ENCODE peak calls at places on chromosomes 12 and 14, in five cellular contexts. O, B, Q, S and M are unnamed samples.
A peak's percentile ranks its signal among the peaks of the same experiment; 100 is the strongest.

GRCh38 chr14:33432407-33433023 is 493.8 kb downstream of the NPAS3 start:
- DNase-seq in O (no peak), B (peak; percentile 24), Q (peak; percentile 13), S (peak; percentile 69), M (no peak)

GRCh38 chr12:120686690-120687569 is at the start of gene MLEC:
- DNase-seq in O (peak; percentile 97), B (peak; percentile 98), Q (peak; percentile 99), S (peak; percentile 96), M (peak; percentile 98)

GRCh38 chr12:81284137-81284536 is 206.3 kb downstream of the ACSS3 start:
- DNase-seq in O (no peak), B (no peak), Q (no peak), S (no peak), M (no peak)

GRCh38 chr12:87924149-87924548 is 105.1 kb downstream of the C12orf50 start:
- DNase-seq in O (no peak), B (no peak), Q (no peak), S (no peak), M (no peak)

GRCh38 chr12:9372202-9372601 is 164.0 kb upstream of the PZP start:
- DNase-seq in O (no peak), B (no peak), Q (no peak), S (no peak), M (no peak)

GRCh38 chr14:75156901-75157300 is 19.5 kb downstream of the TMED10 start:
- DNase-seq in O (no peak), B (no peak), Q (no peak), S (no peak), M (no peak)

GRCh38 chr12:7157391-7157790 is 27.2 kb downstream of the CLSTN3 start:
- DNase-seq in O (no peak), B (no peak), Q (no peak), S (no peak), M (no peak)

GRCh38 chr14:68679301-68679700 is 113.6 kb downstream of the ZFP36L1 start:
- DNase-seq in O (no peak), B (no peak), Q (no peak), S (no peak), M (no peak)

GRCh38 chr14:100531152-100531551 is 56.1 kb downstream of the BEGAIN start:
- DNase-seq in O (peak; percentile 45), B (peak; percentile 2), Q (no peak), S (no peak), M (no peak)

GRCh38 chr12:107322063-107322462 is 228.7 kb upstream of the CRY1 start:
- DNase-seq in O (no peak), B (no peak), Q (no peak), S (no peak), M (no peak)

GRCh38 chr14:96246535-96246839 is 9.5 kb upstream of the BDKRB1 start:
- DNase-seq in O (no peak), B (no peak), Q (no peak), S (peak; percentile 93), M (no peak)

GRCh38 chr12:89475203-89475990 is 49.2 kb downstream of the GALNT4 start:
- DNase-seq in O (no peak), B (no peak), Q (no peak), S (no peak), M (no peak)

GRCh38 chr12:62711626-62712305 is 223.2 kb downstream of the PPM1H start:
- DNase-seq in O (no peak), B (no peak), Q (no peak), S (no peak), M (peak; percentile 53)

GRCh38 chr14:73503648-73504047 is 12.9 kb downstream of the RIOX1 start:
- DNase-seq in O (no peak), B (no peak), Q (no peak), S (no peak), M (no peak)

GRCh38 chr14:102574840-102575478 is 17.5 kb upstream of the RCOR1 start:
- DNase-seq in O (no peak), B (no peak), Q (no peak), S (no peak), M (no peak)

GRCh38 chr12:83827860-83828259 is 1084.7 kb downstream of the SLC6A15 start:
- DNase-seq in O (no peak), B (no peak), Q (no peak), S (no peak), M (no peak)

GRCh38 chr12:121964813-121965643 is 46.6 kb downstream of the CFAP251 start:
- DNase-seq in O (no peak), B (no peak), Q (no peak), S (peak; percentile 66), M (no peak)

GRCh38 chr12:100382327-100382726 is 25.5 kb downstream of the SLC17A8 start:
- DNase-seq in O (no peak), B (no peak), Q (no peak), S (no peak), M (no peak)

GRCh38 chr12:133080051-133080618 is 588 bp upstream of the ZNF140 start:
- DNase-seq in O (peak; percentile 91), B (peak; percentile 95), Q (peak; percentile 91), S (peak; percentile 100), M (peak; percentile 86)

GRCh38 chr14:58677525-58677924 is 39.8 kb downstream of the DACT1 start:
- DNase-seq in O (no peak), B (no peak), Q (no peak), S (no peak), M (no peak)

GRCh38 chr14:61452452-61452851 is 131.1 kb downstream of the PRKCH start:
- DNase-seq in O (no peak), B (no peak), Q (no peak), S (no peak), M (no peak)

GRCh38 chr12:50613463-50613862 is 108.7 kb downstream of the DIP2B start:
- DNase-seq in O (no peak), B (no peak), Q (no peak), S (no peak), M (no peak)

GRCh38 chr12:124660846-124661245 is 93.4 kb upstream of the NCOR2 start:
- DNase-seq in O (no peak), B (no peak), Q (no peak), S (no peak), M (no peak)

GRCh38 chr14:52325126-52325525 is 11.0 kb downstream of the PTGER2 start:
- DNase-seq in O (no peak), B (no peak), Q (no peak), S (no peak), M (no peak)

GRCh38 chr12:76810690-76811434 is 46.9 kb downstream of the ZDHHC17 start:
- DNase-seq in O (no peak), B (no peak), Q (no peak), S (no peak), M (no peak)

GRCh38 chr14:64945431-64945830 is 2.9 kb upstream of the GPX2 start:
- DNase-seq in O (peak; percentile 17), B (no peak), Q (no peak), S (no peak), M (no peak)

GRCh38 chr12:112973712-112974305 is 4.5 kb upstream of the OAS2 start:
- DNase-seq in O (no peak), B (no peak), Q (no peak), S (no peak), M (no peak)

GRCh38 chr14:105257464-105257863 is 9.1 kb downstream of the BTBD6 start:
- DNase-seq in O (no peak), B (no peak), Q (no peak), S (no peak), M (no peak)

GRCh38 chr14:22622220-22622619 is 21.9 kb downstream of the OR6J1 start:
- DNase-seq in O (no peak), B (no peak), Q (no peak), S (peak; percentile 22), M (no peak)

GRCh38 chr12:6867407-6868210 is at the start of gene TPI1:
- DNase-seq in O (peak; percentile 92), B (no peak), Q (peak; percentile 84), S (peak; percentile 83), M (peak; percentile 74)

GRCh38 chr12:32895688-32896437 is 714 bp downstream of the PKP2 start:
- DNase-seq in O (peak; percentile 67), B (no peak), Q (peak; percentile 13), S (no peak), M (no peak)
- TF ChIP-seq CTCF in O (peak; percentile 17), B (no peak), Q (no peak), S (peak; percentile 18), M (peak; percentile 51)

GRCh38 chr14:45271858-45272537 is 19.0 kb upstream of the MIS18BP1 start:
- DNase-seq in O (no peak), B (no peak), Q (no peak), S (no peak), M (no peak)
- TF ChIP-seq CTCF in O (no peak), B (no peak), Q (no peak), S (no peak), M (no peak)

GRCh38 chr14:76954791-76955190 is 73.7 kb downstream of the IRF2BPL start:
- DNase-seq in O (no peak), B (no peak), Q (no peak), S (no peak), M (no peak)

GRCh38 chr14:76955575-76956252 is 72.8 kb downstream of the IRF2BPL start:
- DNase-seq in O (no peak), B (no peak), Q (no peak), S (peak; percentile 56), M (no peak)

GRCh38 chr14:76958020-76958965 is 70.2 kb downstream of the IRF2BPL start:
- DNase-seq in O (no peak), B (no peak), Q (no peak), S (no peak), M (no peak)

GRCh38 chr14:76957224-76957881 is 71.2 kb downstream of the IRF2BPL start:
- DNase-seq in O (no peak), B (no peak), Q (no peak), S (no peak), M (no peak)

DNA sequence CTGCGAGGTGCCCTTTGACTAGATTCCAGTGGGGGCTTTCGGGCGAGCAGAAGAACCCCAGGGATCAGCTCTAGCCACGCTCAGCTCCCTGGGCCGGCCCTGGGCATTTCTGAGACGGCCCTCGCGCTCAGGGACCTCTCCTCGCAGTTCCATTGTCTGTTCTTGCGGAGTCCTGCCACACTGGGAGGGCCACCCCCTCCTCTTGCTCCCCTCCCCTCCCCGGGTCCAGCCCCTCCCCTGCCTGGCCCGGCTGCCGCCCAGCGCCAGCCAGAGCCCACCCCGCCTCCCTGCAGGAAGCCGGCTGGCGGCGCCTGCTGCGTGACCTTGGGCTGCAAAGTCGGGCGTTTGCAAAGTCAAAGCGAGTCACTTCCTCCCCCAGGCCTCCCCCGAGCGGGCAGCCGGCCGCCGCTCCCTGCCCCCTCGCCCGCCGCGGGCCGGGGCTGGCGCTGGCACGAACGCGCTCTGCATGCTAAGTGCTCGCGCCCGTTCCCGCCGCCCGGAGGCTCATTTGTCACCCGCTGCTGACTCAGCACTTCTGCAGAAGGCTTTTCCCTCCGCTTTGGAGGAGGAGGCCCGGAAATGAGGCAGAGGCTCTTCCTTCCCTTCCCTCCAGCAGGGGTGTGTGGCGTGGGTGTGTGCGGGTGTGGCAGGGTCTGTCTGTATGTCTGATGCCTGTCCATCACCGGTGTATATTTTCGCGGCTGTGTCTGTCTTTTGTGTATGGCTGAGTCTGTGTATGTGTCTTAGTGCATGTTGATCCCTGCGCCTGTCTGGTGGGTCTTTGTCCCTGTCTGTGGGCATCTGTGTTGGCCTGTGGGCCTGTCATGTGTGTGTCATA is 72.0 kb downstream of the IRF2BPL start:
- DNase-seq in O (peak; percentile 93), B (peak; percentile 83), Q (peak; percentile 81), S (peak; percentile 95), M (peak; percentile 88)
- TF ChIP-seq CTCF in O (no peak), B (peak; percentile 59), Q (no peak), S (no peak), M (no peak)

GRCh38 chr14:86091811-86092210 is 561.9 kb downstream of the FLRT2 start:
- DNase-seq in O (no peak), B (no peak), Q (no peak), S (no peak), M (no peak)

GRCh38 chr14:86087377-86087776 is 557.4 kb downstream of the FLRT2 start:
- DNase-seq in O (no peak), B (no peak), Q (no peak), S (no peak), M (no peak)

GRCh38 chr14:86088156-86088555 is 558.2 kb downstream of the FLRT2 start:
- DNase-seq in O (no peak), B (no peak), Q (no peak), S (no peak), M (no peak)

GRCh38 chr14:86086962-86087361 is 557.0 kb downstream of the FLRT2 start:
- DNase-seq in O (no peak), B (no peak), Q (no peak), S (no peak), M (no peak)
- TF ChIP-seq CTCF in O (no peak), B (no peak), Q (no peak), S (no peak), M (no peak)